ENCODE peak calls at places on chromosomes 13 and 19, in nine cellular contexts. X, S, C, U, T, B, W, N and J are unnamed samples.

GRCh38 chr13:113448885-113449692 is 4.2 kb downstream of the ADPRHL1 start:
- DNase-seq in X (no peak), U (peak), S (peak), B (no peak), T (peak), N (peak), C (no peak), W (peak), J (peak)

GRCh38 chr19:35142531-35143230 is 374 bp upstream of the FXYD7 start:
- DNase-seq in N (peak), T (no peak), U (peak), W (peak), C (peak), B (no peak), X (peak), S (peak), J (no peak)

GRCh38 chr19:46839752-46840151 is 10.9 kb downstream of the AP2S1 start:
- DNase-seq in T (no peak), B (no peak), X (no peak), W (no peak), U (no peak), N (no peak), S (no peak), C (no peak), J (no peak)

GRCh38 chr19:46499692-46500091 is 4.0 kb upstream of the PNMA8B start:
- DNase-seq in W (no peak), T (no peak), C (no peak), S (no peak), X (no peak), N (no peak), B (no peak), U (no peak), J (no peak)

GRCh38 chr19:42178791-42179500 is 38.5 kb downstream of the DEDD2 start:
- DNase-seq in W (no peak), U (no peak), C (no peak), S (no peak), N (no peak), B (no peak), T (no peak), X (no peak), J (no peak)

GRCh38 chr19:18170714-18171255 is 2.8 kb upstream of the IFI30 start:
- DNase-seq in B (no peak), X (no peak), N (no peak), C (no peak), U (no peak), T (no peak), W (no peak), S (no peak), J (no peak)

GRCh38 chr19:34313188-34313587 is 51.8 kb upstream of the GPI start:
- DNase-seq in T (no peak), X (no peak), C (peak), B (no peak), N (no peak), S (peak), W (no peak), U (no peak), J (no peak)

GRCh38 chr19:10612515-10613119 is 12.7 kb upstream of the SLC44A2 start:
- DNase-seq in N (peak), X (no peak), B (no peak), S (peak), T (no peak), U (no peak), C (no peak), W (peak), J (peak)

GRCh38 chr19:45469835-45470146 is 2.0 kb downstream of the FOSB start:
- DNase-seq in W (no peak), X (peak), C (no peak), T (no peak), S (no peak), N (no peak), B (peak), U (no peak), J (peak)

GRCh38 chr13:64054306-64054705 is 2638.7 kb upstream of the PCDH20 start:
- DNase-seq in S (peak), X (no peak), C (peak), T (no peak), W (no peak), U (no peak), N (no peak), B (no peak), J (no peak)

GRCh38 chr19:2428027-2428690 is 773 bp upstream of the TIMM13 start:
- DNase-seq in S (no peak), B (no peak), U (no peak), W (peak), T (no peak), N (no peak), C (no peak), X (no peak), J (no peak)

GRCh38 chr19:43467730-43468129 is 2.3 kb upstream of the LYPD3 start:
- DNase-seq in C (peak), B (no peak), X (no peak), T (no peak), W (no peak), N (no peak), S (peak), U (no peak), J (no peak)

GRCh38 chr13:48507024-48507423 is 25.9 kb downstream of the RCBTB2 start:
- DNase-seq in C (no peak), T (no peak), S (no peak), B (no peak), N (no peak), W (no peak), X (no peak), U (no peak), J (no peak)

GRCh38 chr13:113002206-113002821 is 33.3 kb downstream of the MCF2L start:
- DNase-seq in B (no peak), N (no peak), X (no peak), C (no peak), T (no peak), W (peak), U (no peak), S (no peak), J (no peak)

GRCh38 chr13:102401755-102402154 is at the start of gene FGF14:
- DNase-seq in C (no peak), X (no peak), U (no peak), B (no peak), W (no peak), N (no peak), T (no peak), S (no peak), J (no peak)

GRCh38 chr13:49226613-49227012 is 6.5 kb downstream of the MLNR start:
- DNase-seq in N (no peak), T (no peak), X (no peak), S (no peak), U (no peak), W (no peak), B (no peak), C (no peak), J (no peak)

GRCh38 chr13:77565635-77566034 is 30.1 kb downstream of the SCEL start:
- DNase-seq in T (no peak), C (peak), B (no peak), U (no peak), S (peak), N (no peak), W (no peak), X (peak), J (no peak)

GRCh38 chr19:2543463-2544442 is 67.8 kb downstream of the GADD45B start:
- DNase-seq in B (peak), T (peak), N (peak), X (peak), W (peak), U (peak), C (peak), S (peak), J (peak)

GRCh38 chr13:79128158-79128557 is 277.9 kb downstream of the RBM26 start:
- DNase-seq in C (peak), S (peak), X (peak), B (peak), W (no peak), U (no peak), T (no peak), N (no peak), J (no peak)

GRCh38 chr13:76016799-76017198 is 380.7 kb downstream of the LMO7 start:
- DNase-seq in U (no peak), S (peak), W (no peak), T (no peak), B (no peak), X (peak), C (peak), N (no peak), J (no peak)

GRCh38 chr19:39299832-39300231 is 3.6 kb downstream of the IFNL1 start:
- DNase-seq in W (no peak), B (no peak), N (no peak), S (no peak), X (no peak), U (no peak), C (no peak), T (no peak), J (no peak)

GRCh38 chr13:24727731-24728601 is 36.0 kb upstream of the RNF17 start:
- DNase-seq in T (peak), U (peak), B (peak), N (no peak), S (peak), W (no peak), C (peak), X (peak), J (peak)

GRCh38 chr19:33905937-33906577 is 109.4 kb downstream of the KCTD15 start:
- DNase-seq in S (peak), T (no peak), C (no peak), N (peak), U (no peak), W (peak), X (no peak), B (no peak), J (peak)

GRCh38 chr19:45254044-45254531 is 3.0 kb downstream of the MARK4 start:
- DNase-seq in B (no peak), W (no peak), T (no peak), C (no peak), N (no peak), U (no peak), S (no peak), X (no peak), J (no peak)

GRCh38 chr13:97809576-97809975 is 143.9 kb upstream of the IPO5 start:
- DNase-seq in B (no peak), X (no peak), T (no peak), U (no peak), N (no peak), C (peak), S (peak), W (no peak), J (no peak)

GRCh38 chr13:45179428-45179827 is 21.4 kb downstream of the KCTD4 start:
- DNase-seq in T (no peak), U (no peak), S (no peak), W (no peak), C (no peak), N (no peak), B (no peak), X (peak), J (no peak)

GRCh38 chr13:97324115-97324514 is 102.0 kb downstream of the MBNL2 start:
- DNase-seq in U (no peak), N (no peak), W (no peak), X (no peak), C (no peak), T (no peak), B (no peak), S (no peak), J (no peak)

GRCh38 chr13:51637852-51638496 is 53.7 kb downstream of the WDFY2 start:
- DNase-seq in B (no peak), X (no peak), S (no peak), T (no peak), U (no peak), C (no peak), W (no peak), N (no peak), J (no peak)

GRCh38 chr19:2337329-2337707 is 8.8 kb downstream of the SPPL2B start:
- DNase-seq in U (no peak), N (peak), X (no peak), B (no peak), C (peak), S (peak), W (peak), T (no peak), J (peak)

GRCh38 chr13:30847697-30848307 is 58.3 kb upstream of the MEDAG start:
- DNase-seq in U (no peak), X (peak), W (no peak), T (peak), S (peak), B (peak), C (peak), N (peak), J (no peak)

GRCh38 chr13:47837906-47838305 is 163.2 kb downstream of the SUCLA2 start:
- DNase-seq in T (no peak), X (no peak), C (no peak), W (no peak), S (no peak), N (no peak), U (no peak), B (no peak), J (no peak)

GRCh38 chr13:27229642-27230041 is 21.7 kb upstream of the RPL21 start:
- DNase-seq in U (no peak), C (no peak), T (no peak), X (no peak), W (no peak), B (no peak), S (no peak), N (no peak), J (no peak)

GRCh38 chr13:112067871-112068305 is 939 bp downstream of the SOX1 start:
- DNase-seq in N (no peak), C (no peak), W (peak), U (no peak), T (no peak), S (no peak), X (no peak), B (no peak), J (no peak)

GRCh38 chr19:50912727-50913716 is 1.8 kb upstream of the KLK4 start:
- DNase-seq in B (no peak), N (no peak), X (no peak), S (no peak), W (peak), C (no peak), U (no peak), T (no peak), J (no peak)

GRCh38 chr13:77696006-77696862 is 1.3 kb upstream of the SLAIN1 start:
- DNase-seq in S (no peak), U (no peak), B (no peak), X (peak), T (no peak), W (no peak), N (no peak), C (no peak), J (no peak)